ENCODE peak calls at places on chromosomes 1 and 21, in four cellular contexts. Y is transverse colon, D is sigmoid colon, L is K562. U is an unnamed sample.
A peak's percentile ranks its signal among the peaks of the same experiment; 100 is the strongest.

GRCh38 chr1:101291562-101292035 is 54.8 kb downstream of the S1PR1 start:
- DNase-seq in D (no peak), L (no peak), Y (no peak), U (no peak)

GRCh38 chr1:39907532-39908453 is 6.1 kb upstream of the MYCL start:
- DNase-seq in D (no peak), Y (no peak), L (no peak), U (no peak)

GRCh38 chr1:183139281-183139942 is 46.7 kb upstream of the LAMC2 start:
- DNase-seq in D (no peak), Y (no peak), L (no peak), U (no peak)

GRCh38 chr1:94919241-94920030 is 7.5 kb downstream of the CNN3 start:
- DNase-seq in L (no peak), D (no peak), Y (peak; percentile 35), U (peak; percentile 45)

GRCh38 chr1:86948212-86948611 is 33.8 kb downstream of the HS2ST1 start:
- DNase-seq in L (no peak), D (peak; percentile 49), Y (no peak), U (no peak)

GRCh38 chr1:201557572-201557958 is 18.6 kb downstream of the NAV1 start:
- DNase-seq in L (no peak), Y (no peak), D (peak; percentile 50), U (no peak)

GRCh38 chr1:205248793-205249601 is 21.3 kb downstream of the TMCC2 start:
- DNase-seq in D (peak; percentile 92), Y (peak; percentile 73), L (peak; percentile 69), U (peak; percentile 62)

GRCh38 chr1:219941179-219942118 is 13.1 kb upstream of the SLC30A10 start:
- DNase-seq in L (no peak), D (no peak), Y (no peak), U (no peak)

GRCh38 chr1:28428990-28429520 is 59.5 kb downstream of the PHACTR4 start:
- DNase-seq in D (no peak), L (no peak), Y (no peak), U (no peak)

GRCh38 chr1:184771190-184771691 is 16.6 kb upstream of the EDEM3 start:
- DNase-seq in D (no peak), Y (peak; percentile 13), L (peak; percentile 27), U (no peak)

GRCh38 chr21:41393876-41394465 is 32.1 kb upstream of the MX1 start:
- DNase-seq in Y (no peak), D (no peak), L (no peak), U (no peak)

GRCh38 chr1:17120962-17121837 is 1.9 kb upstream of the PADI2 start:
- DNase-seq in D (no peak), Y (no peak), L (no peak), U (no peak)

GRCh38 chr1:154495496-154496273 is 6.3 kb upstream of the TDRD10 start:
- DNase-seq in L (no peak), D (no peak), Y (no peak), U (no peak)

GRCh38 chr21:19510653-19511052 is 1107.1 kb upstream of the TMPRSS15 start:
- DNase-seq in Y (no peak), L (no peak), D (no peak), U (no peak)

GRCh38 chr1:87916965-87917364 is 588.3 kb downstream of the LMO4 start:
- DNase-seq in D (no peak), L (no peak), Y (no peak), U (no peak)

GRCh38 chr1:7042322-7043231 is 257.3 kb downstream of the CAMTA1 start:
- DNase-seq in Y (no peak), D (no peak), L (peak; percentile 38), U (peak; percentile 44)

GRCh38 chr1:183251959-183252450 is 65.9 kb downstream of the LAMC2 start:
- DNase-seq in Y (no peak), D (no peak), L (no peak), U (no peak)

GRCh38 chr1:2205191-2205952 is 10.8 kb upstream of the FAAP20 start:
- DNase-seq in Y (peak; percentile 98), L (no peak), D (peak; percentile 99), U (peak; percentile 98)

GRCh38 chr1:107683198-107683657 is 281.8 kb downstream of the VAV3 start:
- DNase-seq in D (no peak), L (no peak), Y (peak; percentile 63), U (no peak)

GRCh38 chr1:74481607-74482006 is 30.8 kb downstream of the LRRC53 start:
- DNase-seq in Y (no peak), L (no peak), D (no peak), U (no peak)

GRCh38 chr1:202578565-202578964 is 131.7 kb downstream of the SYT2 start:
- DNase-seq in L (no peak), D (no peak), Y (no peak), U (no peak)

GRCh38 chr1:215923129-215923824 is 356.2 kb downstream of the KCTD3 start:
- DNase-seq in L (no peak), Y (no peak), D (no peak), U (no peak)

GRCh38 chr1:107936498-107937481 is 28.2 kb downstream of the VAV3 start:
- DNase-seq in D (peak; percentile 60), L (no peak), Y (peak; percentile 22), U (peak; percentile 64)

GRCh38 chr1:183330335-183330734 is 87.8 kb downstream of the NMNAT2 start:
- DNase-seq in D (no peak), L (no peak), Y (no peak), U (no peak)

GRCh38 chr1:76084029-76084627 is 9.6 kb downstream of the ST6GALNAC3 start:
- DNase-seq in Y (no peak), L (no peak), D (no peak), U (no peak)

GRCh38 chr21:26834181-26834945 is 10.8 kb downstream of the ADAMTS1 start:
- DNase-seq in Y (no peak), L (no peak), D (no peak), U (no peak)

GRCh38 chr1:6271554-6271953 is 10.7 kb upstream of the GPR153 start:
- DNase-seq in Y (peak; percentile 58), L (no peak), D (no peak), U (no peak)

GRCh38 chr1:203722925-203723324 is 42.1 kb upstream of the LAX1 start:
- DNase-seq in D (no peak), Y (no peak), L (no peak), U (no peak)

GRCh38 chr1:203720253-203720652 is 44.7 kb upstream of the LAX1 start:
- DNase-seq in D (no peak), L (no peak), Y (no peak), U (no peak)

GRCh38 chr1:203711251-203712007 is 53.6 kb upstream of the LAX1 start:
- DNase-seq in Y (no peak), L (no peak), D (no peak), U (no peak)

GRCh38 chr1:203713125-203713524 is 51.9 kb upstream of the LAX1 start:
- DNase-seq in L (no peak), D (no peak), Y (no peak), U (no peak)

DNA sequence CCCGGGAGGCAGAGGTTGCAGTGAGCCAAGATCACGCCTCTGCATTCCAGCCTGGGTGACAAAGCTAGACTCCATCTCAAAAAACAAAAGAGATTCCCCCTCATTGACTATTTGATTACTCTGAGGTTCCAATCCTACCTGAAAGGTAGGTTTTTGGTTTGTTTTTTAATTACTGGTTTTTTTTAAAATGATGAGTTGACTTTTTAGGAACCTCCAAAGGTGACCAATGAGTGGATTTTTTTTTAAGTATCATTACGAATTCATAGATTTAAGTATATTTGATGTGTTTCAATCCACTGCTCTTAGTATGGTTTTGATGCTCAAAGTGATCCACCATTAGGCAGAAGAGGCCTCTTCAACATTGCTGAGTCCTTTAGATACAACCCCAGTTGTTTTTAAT is 47.9 kb upstream of the LAX1 start:
- DNase-seq in Y (no peak), L (no peak), D (no peak), U (no peak)
- TF ChIP-seq POLR2AphosphoS5 in Y (no peak), L (no peak), D (no peak), U (no peak)

DNA sequence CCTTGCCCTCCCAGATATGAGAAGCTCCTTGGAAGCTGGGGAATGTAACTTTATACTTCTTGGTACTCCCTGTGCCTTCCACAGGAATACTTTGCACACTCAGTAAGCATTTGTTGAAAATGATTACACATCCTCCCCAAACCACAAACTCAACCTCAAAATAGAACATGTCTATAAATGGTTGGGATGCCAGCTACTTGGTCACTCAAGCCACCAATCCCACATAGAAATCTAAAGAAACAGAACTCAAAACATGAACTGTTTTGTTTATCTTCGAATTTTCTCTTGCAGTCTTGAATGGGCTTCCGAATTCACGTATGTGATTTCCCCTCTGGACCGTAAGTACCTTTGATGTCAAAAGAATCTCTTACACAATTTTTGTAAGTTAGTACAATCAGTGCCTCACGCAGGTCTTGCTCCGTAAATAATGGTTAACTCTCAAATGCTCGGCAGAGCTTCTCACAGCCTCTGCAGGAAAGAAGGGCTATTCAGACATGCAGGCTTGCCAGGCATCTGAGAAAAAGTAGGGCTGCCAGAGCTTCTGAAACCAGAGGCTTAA is 26.9 kb downstream of the SORT1 start:
- DNase-seq in L (no peak), D (no peak), Y (no peak), U (no peak)
- TF ChIP-seq EP300 in L (no peak), D (peak; percentile 13), Y (no peak), U (no peak)

GRCh38 chr21:15062566-15062965 is 2.2 kb downstream of the NRIP1 start:
- DNase-seq in D (no peak), L (no peak), Y (no peak), U (no peak)
- TF ChIP-seq CTCF in D (no peak), L (no peak), Y (no peak), U (no peak)

GRCh38 chr1:67135354-67135753 is 584 bp upstream of the C1orf141 start:
- DNase-seq in L (no peak), Y (no peak), D (no peak), U (no peak)
- TF ChIP-seq POLR2AphosphoS5 in L (no peak), Y (no peak), D (no peak), U (no peak)

GRCh38 chr1:923991-924618 is 382 bp downstream of the SAMD11 start:
- DNase-seq in Y (no peak), D (no peak), L (peak; percentile 50), U (no peak)
- TF ChIP-seq EP300 in Y (no peak), D (no peak), L (no peak), U (no peak)

GRCh38 chr1:58084266-58084665 is 462.3 kb downstream of the OMA1 start:
- DNase-seq in Y (no peak), D (no peak), L (no peak), U (no peak)
- TF ChIP-seq CTCF in Y (no peak), D (no peak), L (no peak), U (no peak)